ENCODE peak calls at places on chromosomes 5 and 9, in four cellular contexts. One of them, this sample, is unnamed.

GRCh38 chr5:174383196-174384178 is 338.0 kb downstream of the NSG2 start:
- DNase-seq in HepG2: no peak
- DNase-seq in K562: no peak
- DNase-seq in GM12878: no peak
- DNase-seq in this sample: no peak

GRCh38 chr5:17061973-17062470 is 125.9 kb upstream of the MYO10 start:
- DNase-seq in HepG2: no peak
- DNase-seq in GM12878: no peak
- DNase-seq in K562: no peak
- DNase-seq in this sample: no peak

GRCh38 chr9:137534256-137535119 is 15.7 kb downstream of the PNPLA7 start:
- DNase-seq in GM12878: no peak
- DNase-seq in K562: peak; percentile 86
- DNase-seq in HepG2: peak; percentile 81
- DNase-seq in this sample: peak; percentile 71

GRCh38 chr5:153796527-153796926 is 242.2 kb downstream of the FAM114A2 start:
- DNase-seq in GM12878: no peak
- DNase-seq in HepG2: no peak
- DNase-seq in K562: no peak
- DNase-seq in this sample: no peak

GRCh38 chr9:87812375-87813118 is 70.1 kb upstream of the SPATA31E1 start:
- DNase-seq in HepG2: peak; percentile 4
- DNase-seq in K562: peak; percentile 47
- DNase-seq in GM12878: no peak
- DNase-seq in this sample: peak; percentile 49

GRCh38 chr5:89498699-89499098 is 615.7 kb upstream of the MEF2C start:
- DNase-seq in K562: no peak
- DNase-seq in GM12878: no peak
- DNase-seq in HepG2: no peak
- DNase-seq in this sample: no peak

GRCh38 chr5:57499262-57500050 is 16.8 kb upstream of the ACTBL2 start:
- DNase-seq in HepG2: peak; percentile 5
- DNase-seq in GM12878: peak; percentile 44
- DNase-seq in K562: peak; percentile 42
- DNase-seq in this sample: peak; percentile 94

GRCh38 chr5:99004960-99005359 is 76.2 kb upstream of the CHD1 start:
- DNase-seq in K562: no peak
- DNase-seq in HepG2: no peak
- DNase-seq in GM12878: peak; percentile 61
- DNase-seq in this sample: no peak

GRCh38 chr5:168324864-168325615 is 33.6 kb downstream of the WWC1 start:
- DNase-seq in GM12878: no peak
- DNase-seq in K562: no peak
- DNase-seq in HepG2: peak; percentile 10
- DNase-seq in this sample: no peak

GRCh38 chr5:154374264-154374663 is 71.5 kb upstream of the SAP30L start:
- DNase-seq in HepG2: no peak
- DNase-seq in K562: no peak
- DNase-seq in GM12878: no peak
- DNase-seq in this sample: no peak

GRCh38 chr9:103242025-103242424 is 246.9 kb downstream of the CYLC2 start:
- DNase-seq in GM12878: no peak
- DNase-seq in HepG2: no peak
- DNase-seq in K562: no peak
- DNase-seq in this sample: no peak

GRCh38 chr5:994821-995220 is 13.8 kb upstream of the NKD2 start:
- DNase-seq in GM12878: no peak
- DNase-seq in K562: no peak
- DNase-seq in HepG2: no peak
- DNase-seq in this sample: no peak

GRCh38 chr9:98780059-98780749 is 16.2 kb downstream of the ANKS6 start:
- DNase-seq in HepG2: no peak
- DNase-seq in K562: no peak
- DNase-seq in GM12878: no peak
- DNase-seq in this sample: no peak

GRCh38 chr5:80125962-80126480 is 90.9 kb downstream of the THBS4 start:
- DNase-seq in GM12878: peak; percentile 93
- DNase-seq in HepG2: no peak
- DNase-seq in K562: no peak
- DNase-seq in this sample: no peak

GRCh38 chr5:112757468-112758208 is 20.0 kb downstream of the APC start:
- DNase-seq in K562: peak; percentile 68
- DNase-seq in HepG2: peak; percentile 61
- DNase-seq in GM12878: peak; percentile 31
- DNase-seq in this sample: peak; percentile 78

GRCh38 chr9:135087899-135088347 is 455 bp downstream of the OLFM1 start:
- DNase-seq in GM12878: no peak
- DNase-seq in HepG2: no peak
- DNase-seq in K562: no peak
- DNase-seq in this sample: no peak

GRCh38 chr9:123796618-123797484 is 133.1 kb downstream of the DENND1A start:
- DNase-seq in GM12878: no peak
- DNase-seq in K562: no peak
- DNase-seq in HepG2: no peak
- DNase-seq in this sample: no peak

GRCh38 chr5:96961053-96961452 is 25.2 kb downstream of the LNPEP start:
- DNase-seq in HepG2: no peak
- DNase-seq in K562: no peak
- DNase-seq in GM12878: peak; percentile 76
- DNase-seq in this sample: no peak

GRCh38 chr5:96952118-96952750 is 16.4 kb downstream of the LNPEP start:
- DNase-seq in K562: no peak
- DNase-seq in GM12878: no peak
- DNase-seq in HepG2: no peak
- DNase-seq in this sample: no peak

GRCh38 chr5:96952946-96953730 is 17.3 kb downstream of the LNPEP start:
- DNase-seq in GM12878: no peak
- DNase-seq in K562: no peak
- DNase-seq in HepG2: no peak
- DNase-seq in this sample: no peak

GRCh38 chr5:96958977-96959376 is 23.1 kb downstream of the LNPEP start:
- DNase-seq in GM12878: no peak
- DNase-seq in HepG2: peak; percentile 57
- DNase-seq in K562: no peak
- DNase-seq in this sample: no peak

GRCh38 chr5:96957125-96958041 is 21.5 kb downstream of the LNPEP start:
- DNase-seq in HepG2: no peak
- DNase-seq in GM12878: peak; percentile 45
- DNase-seq in K562: no peak
- DNase-seq in this sample: no peak
- TF ChIP-seq MYC in HepG2: no peak
- TF ChIP-seq MYC in GM12878: no peak
- TF ChIP-seq MYC in K562: no peak
- TF ChIP-seq MYC in this sample: no peak

GRCh38 chr9:120038342-120038741 is 541.6 kb downstream of the CDK5RAP2 start:
- DNase-seq in GM12878: no peak
- DNase-seq in K562: no peak
- DNase-seq in HepG2: no peak
- DNase-seq in this sample: no peak

GRCh38 chr9:120030847-120031246 is 549.1 kb downstream of the CDK5RAP2 start:
- DNase-seq in GM12878: no peak
- DNase-seq in HepG2: no peak
- DNase-seq in K562: no peak
- DNase-seq in this sample: no peak

GRCh38 chr9:120032639-120033038 is 547.3 kb downstream of the CDK5RAP2 start:
- DNase-seq in GM12878: no peak
- DNase-seq in K562: peak; percentile 32
- DNase-seq in HepG2: no peak
- DNase-seq in this sample: no peak
- H2AFZ ChIP-seq in GM12878: no peak overlapping the region
- H2AFZ ChIP-seq in K562: no peak overlapping the region
- H2AFZ ChIP-seq in HepG2: no peak overlapping the region
- H2AFZ ChIP-seq in this sample: no peak overlapping the region

DNA sequence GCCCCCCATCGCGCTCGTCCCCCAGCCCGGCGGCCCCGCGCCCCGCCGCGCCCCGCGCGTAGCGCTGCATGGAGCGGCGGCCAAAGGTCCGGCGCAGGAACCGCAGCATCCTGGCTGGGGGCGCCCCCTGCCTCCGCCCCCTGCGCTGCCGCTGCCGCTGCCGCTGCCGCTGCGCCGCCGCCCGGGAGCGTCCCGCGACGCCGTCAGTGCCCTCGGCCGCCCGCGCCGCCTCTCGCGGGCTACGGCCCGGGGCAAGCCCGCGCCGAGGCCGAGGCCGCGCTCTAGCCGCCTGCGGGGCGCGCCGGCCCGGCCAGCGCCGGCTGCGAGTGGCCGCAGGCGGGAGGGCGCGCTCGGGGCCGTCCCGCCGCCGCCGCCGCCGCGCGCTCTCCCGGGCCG is 523 bp downstream of the EPB41L4B start:
- DNase-seq in GM12878: no peak
- DNase-seq in K562: peak; percentile 30
- DNase-seq in HepG2: no peak
- DNase-seq in this sample: no peak
- TF ChIP-seq MYC in GM12878: no peak
- TF ChIP-seq MYC in K562: no peak
- TF ChIP-seq MYC in HepG2: no peak
- TF ChIP-seq MYC in this sample: no peak

DNA sequence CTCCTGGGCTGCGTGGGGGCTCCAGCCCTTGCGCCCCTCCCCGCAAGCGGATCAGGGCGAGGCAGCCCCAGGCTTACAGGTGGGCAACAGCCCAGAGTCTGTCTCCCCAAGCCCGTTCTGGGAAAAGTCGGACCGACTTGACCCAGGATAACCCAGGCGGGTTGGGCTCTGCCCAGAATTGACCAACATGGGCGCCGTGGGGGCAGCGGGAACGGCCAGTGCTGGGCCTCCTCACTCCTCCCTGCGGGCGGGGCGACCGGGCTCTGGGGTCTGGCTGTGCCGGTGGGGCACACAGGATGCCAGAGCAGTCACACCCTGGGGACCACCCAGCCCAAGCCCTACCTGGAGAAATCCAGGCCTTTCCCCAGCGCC is 15.3 kb upstream of the SYNPO start:
- DNase-seq in HepG2: no peak
- DNase-seq in K562: no peak
- DNase-seq in GM12878: no peak
- DNase-seq in this sample: no peak
- H2AFZ ChIP-seq in HepG2: no peak overlapping the region
- H2AFZ ChIP-seq in K562: no peak overlapping the region
- H2AFZ ChIP-seq in GM12878: no peak overlapping the region
- H2AFZ ChIP-seq in this sample: peak overlapping the region; percentile 82

GRCh38 chr9:106590759-106591505 is 272.0 kb upstream of the ZNF462 start:
- DNase-seq in K562: no peak
- DNase-seq in GM12878: no peak
- DNase-seq in HepG2: no peak
- DNase-seq in this sample: no peak
- TF ChIP-seq MYC in K562: no peak
- TF ChIP-seq MYC in GM12878: no peak
- TF ChIP-seq MYC in HepG2: no peak
- TF ChIP-seq MYC in this sample: no peak

GRCh38 chr9:129728744-129729143 is 24.1 kb downstream of the PTGES start:
- DNase-seq in K562: no peak
- DNase-seq in GM12878: no peak
- DNase-seq in HepG2: no peak
- DNase-seq in this sample: no peak
- H2AFZ ChIP-seq in K562: no peak overlapping the region
- H2AFZ ChIP-seq in GM12878: no peak overlapping the region
- H2AFZ ChIP-seq in HepG2: no peak overlapping the region
- H2AFZ ChIP-seq in this sample: no peak overlapping the region

GRCh38 chr9:127875306-127875966 is 2.0 kb downstream of the AK1 start:
- DNase-seq in GM12878: no peak
- DNase-seq in HepG2: no peak
- DNase-seq in K562: no peak
- DNase-seq in this sample: no peak

GRCh38 chr9:127874301-127875216 is 2.9 kb downstream of the AK1 start:
- DNase-seq in K562: no peak
- DNase-seq in HepG2: no peak
- DNase-seq in GM12878: no peak
- DNase-seq in this sample: no peak

GRCh38 chr9:127876764-127877562 is 512 bp downstream of the AK1 start:
- DNase-seq in K562: no peak
- DNase-seq in HepG2: no peak
- DNase-seq in GM12878: no peak
- DNase-seq in this sample: peak; percentile 18

GRCh38 chr9:127877566-127877998 is at the start of gene AK1:
- DNase-seq in GM12878: no peak
- DNase-seq in K562: peak; percentile 79
- DNase-seq in HepG2: no peak
- DNase-seq in this sample: peak; percentile 63

DNA sequence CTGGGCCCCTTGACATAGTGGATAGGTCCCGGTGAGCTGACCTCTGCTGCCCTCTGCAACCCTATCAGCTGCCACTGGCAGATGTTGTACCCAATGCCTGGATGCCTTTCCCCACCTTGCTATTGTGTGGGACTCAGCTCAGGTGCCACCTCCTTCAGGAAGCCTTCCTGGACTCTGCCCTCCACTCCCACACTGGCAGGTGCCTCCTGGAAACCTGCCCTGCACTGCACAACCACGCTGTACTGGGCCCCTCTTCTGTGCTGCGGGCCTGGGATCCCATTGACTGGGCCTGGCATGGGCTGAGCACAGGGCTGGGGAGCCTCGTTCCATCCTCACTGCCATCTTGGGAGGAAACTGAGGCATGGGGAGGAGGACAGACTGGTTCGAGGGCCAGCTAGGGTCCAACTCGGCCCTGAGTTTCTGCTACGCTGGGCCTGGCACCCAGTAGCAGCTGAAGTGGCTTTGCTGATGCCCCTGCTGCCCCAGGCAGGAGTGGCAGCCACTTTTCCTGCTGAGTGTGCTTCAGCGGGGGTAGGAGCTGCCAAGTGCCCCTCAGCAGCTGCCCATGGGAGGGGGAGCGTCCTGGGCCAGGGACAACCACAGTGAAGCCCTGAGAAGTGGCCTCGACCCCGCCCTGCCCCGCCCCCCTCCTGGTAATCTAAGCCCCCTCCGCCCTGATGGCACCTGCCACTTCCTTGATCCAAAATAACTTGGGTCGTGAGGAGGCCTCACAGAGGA is 1.3 kb downstream of the AK1 start:
- DNase-seq in GM12878: no peak
- DNase-seq in HepG2: no peak
- DNase-seq in K562: no peak
- DNase-seq in this sample: no peak
- TF ChIP-seq MYC in GM12878: no peak
- TF ChIP-seq MYC in HepG2: no peak
- TF ChIP-seq MYC in K562: no peak
- TF ChIP-seq MYC in this sample: no peak